ENCODE peak calls at places on chromosomes 16 and 17, in eight cellular contexts. R is cardiac fibroblast; H is aorta; Y is esophagus squamous epithelium; P is memory B cell; U is stimulated activated CD8-positive, alpha-beta memory T cell treated with anti-CD3 and anti-CD28 coated beads, Interleukin-7, amount 100 ng/mL, for 24 hours; K is PC-3; Q is AG10803. X is an unnamed sample.

GRCh38 chr17:81083125-81083765 is 48.3 kb downstream of the BAIAP2 start:
- DNase-seq in R (no peak), H (no peak), Y (no peak), P (no peak), U (no peak), K (no peak), Q (no peak), X (no peak)

GRCh38 chr17:36934759-36935630 is 2.3 kb upstream of the LHX1 start:
- DNase-seq in R (no peak), H (no peak), Y (no peak), P (no peak), U (no peak), K (no peak), Q (no peak), X (no peak)

GRCh38 chr17:17361543-17362511 is 58.7 kb downstream of the NT5M start:
- DNase-seq in R (peak), H (no peak), Y (no peak), P (no peak), U (no peak), K (no peak), Q (peak), X (no peak)

GRCh38 chr17:31581022-31581483 is 189.6 kb downstream of the RAB11FIP4 start:
- DNase-seq in R (peak), H (peak), Y (no peak), P (no peak), U (no peak), K (peak), Q (peak), X (peak)

GRCh38 chr17:66637491-66637890 is 197.4 kb upstream of the CACNG5 start:
- DNase-seq in R (no peak), H (no peak), Y (no peak), P (no peak), U (no peak), K (no peak), Q (no peak), X (peak)

GRCh38 chr17:65055708-65056638 is 567 bp downstream of the GNA13 start:
- DNase-seq in R (no peak), H (peak), Y (no peak), P (peak), U (no peak), K (peak), Q (peak), X (no peak)

GRCh38 chr16:76748698-76749097 is 442.3 kb upstream of the MON1B start:
- DNase-seq in R (no peak), H (no peak), Y (no peak), P (no peak), U (no peak), K (no peak), Q (no peak), X (no peak)

GRCh38 chr16:2026461-2027023 is at the start of gene NHERF2:
- DNase-seq in R (no peak), H (no peak), Y (no peak), P (no peak), U (no peak), K (peak), Q (no peak), X (no peak)

GRCh38 chr16:47977802-47978201 is 178.0 kb downstream of the ABCC12 start:
- DNase-seq in R (no peak), H (no peak), Y (no peak), P (no peak), U (no peak), K (no peak), Q (no peak), X (no peak)

GRCh38 chr17:1574697-1575471 is 12.3 kb upstream of the PITPNA start:
- DNase-seq in R (no peak), H (no peak), Y (no peak), P (no peak), U (no peak), K (no peak), Q (no peak), X (no peak)

GRCh38 chr17:180380-181212 is 854 bp downstream of the DOC2B start:
- DNase-seq in R (no peak), H (no peak), Y (no peak), P (no peak), U (no peak), K (no peak), Q (no peak), X (no peak)

GRCh38 chr17:66469890-66470289 is 167.5 kb downstream of the PRKCA start:
- DNase-seq in R (peak), H (no peak), Y (no peak), P (no peak), U (no peak), K (no peak), Q (peak), X (no peak)

GRCh38 chr16:12046651-12047050 is 70.1 kb downstream of the SNX29 start:
- DNase-seq in R (no peak), H (no peak), Y (no peak), P (no peak), U (no peak), K (no peak), Q (no peak), X (no peak)

X was measured in bronchial epithelial cell.